ENCODE peak calls at places on chromosomes 3 and 15, in four cellular contexts. O is stomach, V is tibial nerve, K is heart left ventricle. W is an unnamed sample. For H3K4me1, the result is how much of the 10 kb centered on the place peaks cover.

GRCh38 chr3:183481582-183481981 is 53.2 kb upstream of the MCF2L2 start:
- DNase-seq in O (no peak), K (no peak), V (no peak), W (no peak)

GRCh38 chr3:141860766-141861513 is 15.5 kb upstream of the ATP1B3 start:
- DNase-seq in V (no peak), K (no peak), O (no peak), W (no peak)

GRCh38 chr15:83170474-83171165 is 37.0 kb downstream of the HDGFL3 start:
- DNase-seq in V (no peak), K (no peak), O (no peak), W (no peak)

GRCh38 chr3:27357665-27358258 is 11.4 kb downstream of the NEK10 start:
- DNase-seq in V (peak), K (peak), O (peak), W (no peak)

GRCh38 chr3:154780263-154780662 is 299.9 kb upstream of the MME start:
- DNase-seq in V (no peak), O (no peak), K (no peak), W (no peak)

GRCh38 chr15:42461261-42461660 is 29.7 kb downstream of the ZNF106 start:
- DNase-seq in V (no peak), K (no peak), O (no peak), W (no peak)

GRCh38 chr3:58336135-58336882 is 3.6 kb downstream of the PXK start:
- DNase-seq in V (no peak), K (no peak), O (no peak), W (no peak)

GRCh38 chr15:78989701-78990248 is 44.9 kb upstream of the CTSH start:
- DNase-seq in O (no peak), V (no peak), K (no peak), W (no peak)

GRCh38 chr3:140128217-140129137 is 193.5 kb downstream of the CLSTN2 start:
- DNase-seq in K (no peak), V (no peak), O (peak), W (no peak)

GRCh38 chr3:104066658-104067057 is 1300.1 kb upstream of the ALCAM start:
- DNase-seq in O (no peak), K (no peak), V (no peak), W (no peak)

GRCh38 chr15:31259562-31260252 is 66.9 kb upstream of the KLF13 start:
- DNase-seq in O (no peak), V (no peak), K (no peak), W (no peak)

GRCh38 chr3:16205156-16205870 is 30.8 kb downstream of the GALNT15 start:
- DNase-seq in V (no peak), K (no peak), O (no peak), W (no peak)

DNA sequence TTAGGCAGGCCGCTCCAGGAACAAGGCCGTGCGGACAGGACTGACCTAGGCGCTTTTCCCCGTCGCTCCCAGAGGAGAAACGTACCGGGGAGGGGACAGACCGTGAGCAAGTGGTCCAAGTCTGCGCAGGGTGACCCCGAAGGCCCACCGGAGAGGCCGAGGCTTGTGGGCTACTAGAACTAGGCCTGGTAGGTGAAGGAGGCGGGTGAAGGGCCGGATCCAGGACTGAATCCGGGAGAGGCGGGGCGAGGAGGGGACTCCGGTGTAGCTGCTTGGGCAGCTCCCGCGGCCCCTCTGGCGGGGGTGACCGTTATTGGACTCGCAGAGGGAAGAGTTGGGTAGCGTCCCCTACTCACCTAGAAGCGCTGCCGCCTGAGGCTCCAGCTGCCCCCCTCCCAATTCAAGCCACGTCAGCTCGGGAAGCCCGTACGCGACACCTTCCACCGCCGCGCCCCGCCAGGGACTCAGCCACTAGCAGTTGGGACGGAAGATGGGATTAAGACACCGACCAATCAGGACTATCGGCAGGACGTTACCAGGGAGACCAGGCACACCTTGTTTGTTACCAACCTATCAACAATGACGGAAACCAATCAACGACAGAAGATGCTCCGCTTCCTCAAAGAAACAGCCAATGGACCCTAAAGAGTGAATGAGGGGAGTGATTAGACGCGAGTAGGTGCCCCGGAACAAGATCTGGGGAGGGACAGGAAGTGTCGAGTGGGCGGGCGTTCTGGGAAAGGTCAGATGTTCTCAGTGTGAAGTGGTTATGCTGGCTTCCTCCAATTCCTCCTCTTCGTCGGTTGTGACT is at the start of gene GOLGB1:
- DNase-seq in V (peak), O (peak), K (peak), W (peak)
- H3K27ac ChIP-seq in V (peak), O (peak), K (peak), W (peak)

GRCh38 chr3:35187908-35188307 is 451.4 kb upstream of the ARPP21 start:
- DNase-seq in O (no peak), V (no peak), K (no peak), W (no peak)

GRCh38 chr3:35183915-35184675 is 455.2 kb upstream of the ARPP21 start:
- DNase-seq in K (no peak), V (no peak), O (no peak), W (no peak)

GRCh38 chr3:35184775-35185174 is 454.6 kb upstream of the ARPP21 start:
- DNase-seq in K (no peak), V (no peak), O (no peak), W (no peak)
- H3K4me1 ChIP-seq in K (under half), V (under half), O (under half), W (under half)

GRCh38 chr3:55631766-55632331 is 144.7 kb upstream of the WNT5A start:
- DNase-seq in O (no peak), V (no peak), K (no peak), W (no peak)

GRCh38 chr3:55630280-55630920 is 143.3 kb upstream of the WNT5A start:
- DNase-seq in V (no peak), O (no peak), K (no peak), W (no peak)

GRCh38 chr3:55630921-55631299 is 143.8 kb upstream of the WNT5A start:
- DNase-seq in V (no peak), K (no peak), O (no peak), W (no peak)

GRCh38 chr3:55634345-55634744 is 147.2 kb upstream of the WNT5A start:
- DNase-seq in V (no peak), K (no peak), O (no peak), W (no peak)

GRCh38 chr3:55633333-55633732 is 146.2 kb upstream of the WNT5A start:
- DNase-seq in O (no peak), K (no peak), V (no peak), W (no peak)
- H3K27ac ChIP-seq in O (no peak), K (no peak), V (no peak), W (no peak)

DNA sequence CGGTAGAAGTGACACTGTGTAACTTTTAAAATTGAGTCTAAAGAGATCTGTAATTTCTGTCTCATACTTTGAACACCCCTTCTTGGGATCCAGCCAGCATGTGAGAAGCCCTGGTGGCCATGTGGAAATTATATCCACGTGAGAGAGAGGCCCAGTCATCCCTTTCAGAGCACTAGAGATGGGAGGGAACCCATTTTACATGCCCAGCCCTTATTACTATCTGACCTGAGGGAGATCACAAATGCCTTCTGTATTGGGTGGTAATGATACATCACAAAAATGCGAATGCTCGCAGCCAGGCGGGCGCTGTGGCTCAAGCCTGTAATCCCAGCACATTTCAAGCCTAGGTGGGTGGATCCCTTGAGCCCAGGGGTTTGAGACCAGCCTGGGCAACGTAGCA is 27.3 kb upstream of the TRAK1 start:
- DNase-seq in V (no peak), K (no peak), O (no peak), W (no peak)
- H3K4me1 ChIP-seq in V (under half), K (half or more), O (under half), W (under half)

DNA sequence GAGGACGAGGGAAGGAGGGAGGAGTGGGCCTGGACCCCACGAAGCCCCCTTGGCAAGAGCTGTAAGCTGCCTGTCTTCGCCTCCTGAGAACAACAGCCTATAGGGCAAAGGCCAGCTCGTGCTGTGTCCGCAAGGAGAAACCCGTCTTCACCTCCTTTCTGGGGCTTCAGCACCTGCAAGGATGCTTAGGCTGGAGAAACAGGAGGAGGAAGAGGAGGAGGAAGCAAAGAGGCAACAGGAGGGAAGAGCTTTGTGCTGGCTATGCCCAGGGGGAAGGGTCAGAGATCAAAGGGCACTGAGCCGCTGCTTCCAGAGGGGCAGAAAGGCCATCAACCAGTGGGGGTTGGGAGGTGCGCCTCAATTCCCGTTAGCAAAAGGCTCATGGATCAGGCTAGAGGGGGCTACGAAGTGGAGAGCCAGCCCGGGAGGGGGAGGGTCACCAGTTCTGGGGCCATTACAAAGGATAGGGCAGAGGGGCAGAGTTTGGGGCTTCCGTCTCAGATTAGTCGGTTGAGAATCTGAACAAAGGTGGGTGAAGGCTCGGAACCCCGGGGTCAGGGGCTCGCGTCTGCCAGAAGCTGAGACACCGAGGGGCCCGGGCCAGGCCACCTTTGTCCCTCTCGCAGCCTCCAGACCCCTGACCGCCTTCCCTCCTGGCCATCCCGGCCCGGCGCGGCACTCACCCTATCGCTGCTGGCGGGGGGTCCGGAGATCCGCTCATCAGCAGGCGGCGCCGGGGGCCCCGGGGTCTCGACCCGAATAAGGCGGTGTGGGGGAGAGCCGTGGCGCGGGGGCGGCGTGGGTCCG is 792 bp downstream of the SHF start:
- DNase-seq in O (no peak), K (no peak), V (no peak), W (peak)
- H3K27ac ChIP-seq in O (peak), K (peak), V (peak), W (peak)

DNA sequence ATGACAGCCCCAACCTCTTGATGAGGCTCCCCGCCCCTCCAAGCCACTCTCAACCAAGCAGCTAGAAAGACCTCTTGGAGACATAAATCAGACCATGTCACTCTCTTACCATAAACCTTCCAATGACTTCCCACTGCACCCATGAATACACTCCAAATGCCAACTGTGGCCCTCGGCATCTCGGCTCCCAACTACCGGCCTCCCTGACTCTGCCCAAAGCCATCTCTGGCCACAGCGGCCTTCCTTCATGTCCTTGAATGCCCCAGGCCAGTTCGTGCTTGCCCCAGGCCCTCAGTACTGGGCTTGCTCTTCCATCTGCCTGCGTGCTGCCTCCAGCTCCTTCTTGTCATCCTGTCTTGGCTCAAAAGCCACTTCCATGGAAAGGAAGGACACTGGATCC is 32.0 kb downstream of the HCN4 start:
- DNase-seq in V (no peak), O (no peak), K (no peak), W (no peak)
- H3K4me1 ChIP-seq in V (under half), O (under half), K (under half), W (under half)

DNA sequence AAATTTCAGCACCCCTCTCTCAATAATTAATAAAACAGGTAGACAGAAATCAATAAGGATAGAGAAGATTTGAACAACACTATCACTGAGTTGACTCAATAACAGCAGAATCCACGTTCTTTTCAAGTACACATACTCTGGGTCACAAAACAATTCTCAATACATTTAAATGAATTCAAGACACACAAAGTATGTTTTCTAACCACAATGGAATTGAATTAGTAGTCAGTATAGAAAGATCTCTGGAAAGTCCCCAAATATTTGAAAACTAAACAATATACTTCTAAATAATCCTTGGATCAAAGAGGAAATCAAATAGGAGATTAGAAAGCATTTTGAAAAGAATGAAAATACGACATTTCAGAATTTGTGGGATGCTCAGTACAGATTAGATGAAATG is 40.0 kb downstream of the TKT start:
- DNase-seq in K (no peak), V (no peak), O (no peak), W (no peak)
- H3K27ac ChIP-seq in K (no peak), V (no peak), O (no peak), W (no peak)

W was measured in right cardiac atrium.